ENCODE peak calls at places on chromosomes 11 and 22, in five cellular contexts. One of them, this sample, is unnamed.
A peak's percentile ranks its signal among the peaks of the same experiment; 100 is the strongest.

GRCh38 chr11:80593981-80594380 is 1153.2 kb upstream of the TENM4 start:
- DNase-seq in OCI-LY7: no peak
- DNase-seq in K562: no peak
- DNase-seq in neuronal stem cell: no peak
- DNase-seq in keratinocyte: peak; percentile 32
- DNase-seq in this sample: no peak

GRCh38 chr11:93477684-93478234 is 65.4 kb downstream of the SMCO4 start:
- DNase-seq in keratinocyte: no peak
- DNase-seq in K562: no peak
- DNase-seq in OCI-LY7: no peak
- DNase-seq in neuronal stem cell: peak; percentile 88
- DNase-seq in this sample: peak; percentile 85

GRCh38 chr11:113162590-113162961 is 151.8 kb upstream of the TTC12 start:
- DNase-seq in OCI-LY7: no peak
- DNase-seq in K562: no peak
- DNase-seq in keratinocyte: no peak
- DNase-seq in neuronal stem cell: no peak
- DNase-seq in this sample: no peak

GRCh38 chr22:48423481-48423901 is 1404.2 kb downstream of the BRD1 start:
- DNase-seq in neuronal stem cell: no peak
- DNase-seq in K562: no peak
- DNase-seq in keratinocyte: no peak
- DNase-seq in OCI-LY7: no peak
- DNase-seq in this sample: no peak

GRCh38 chr22:49727191-49727880 is 100.3 kb downstream of the BRD1 start:
- DNase-seq in keratinocyte: no peak
- DNase-seq in OCI-LY7: no peak
- DNase-seq in neuronal stem cell: no peak
- DNase-seq in K562: no peak
- DNase-seq in this sample: no peak

GRCh38 chr22:50530280-50530856 is 556 bp upstream of the TYMP start:
- DNase-seq in OCI-LY7: peak; percentile 78
- DNase-seq in neuronal stem cell: no peak
- DNase-seq in keratinocyte: no peak
- DNase-seq in K562: no peak
- DNase-seq in this sample: peak; percentile 52

GRCh38 chr11:68525930-68526329 is 65.4 kb downstream of the PPP6R3 start:
- DNase-seq in keratinocyte: no peak
- DNase-seq in K562: no peak
- DNase-seq in OCI-LY7: no peak
- DNase-seq in neuronal stem cell: no peak
- DNase-seq in this sample: no peak

GRCh38 chr11:122264121-122264520 is 148.1 kb upstream of the BLID start:
- DNase-seq in OCI-LY7: no peak
- DNase-seq in K562: no peak
- DNase-seq in keratinocyte: no peak
- DNase-seq in neuronal stem cell: no peak
- DNase-seq in this sample: no peak

GRCh38 chr11:125886997-125887372 is 483 bp upstream of the HYLS1 start:
- DNase-seq in keratinocyte: no peak
- DNase-seq in K562: no peak
- DNase-seq in neuronal stem cell: no peak
- DNase-seq in OCI-LY7: peak; percentile 75
- DNase-seq in this sample: no peak

GRCh38 chr22:46622081-46622521 is 1.9 kb downstream of the GRAMD4 start:
- DNase-seq in OCI-LY7: no peak
- DNase-seq in keratinocyte: no peak
- DNase-seq in K562: no peak
- DNase-seq in neuronal stem cell: no peak
- DNase-seq in this sample: no peak

GRCh38 chr11:46122955-46123354 is 1.7 kb upstream of the PHF21A start:
- DNase-seq in keratinocyte: no peak
- DNase-seq in OCI-LY7: no peak
- DNase-seq in neuronal stem cell: no peak
- DNase-seq in K562: no peak
- DNase-seq in this sample: no peak

GRCh38 chr11:123062892-123063395 is 1.0 kb upstream of the HSPA8 start:
- DNase-seq in OCI-LY7: peak; percentile 66
- DNase-seq in K562: no peak
- DNase-seq in keratinocyte: no peak
- DNase-seq in neuronal stem cell: no peak
- DNase-seq in this sample: no peak

GRCh38 chr11:10287140-10287539 is 6.9 kb downstream of the SBF2 start:
- DNase-seq in keratinocyte: no peak
- DNase-seq in neuronal stem cell: no peak
- DNase-seq in OCI-LY7: no peak
- DNase-seq in K562: no peak
- DNase-seq in this sample: no peak

GRCh38 chr11:68212421-68213134 is 518 bp downstream of the KMT5B start:
- DNase-seq in keratinocyte: no peak
- DNase-seq in OCI-LY7: peak; percentile 80
- DNase-seq in K562: peak; percentile 87
- DNase-seq in neuronal stem cell: peak; percentile 74
- DNase-seq in this sample: peak; percentile 94

GRCh38 chr11:128508785-128509518 is 78.4 kb downstream of the ETS1 start:
- DNase-seq in OCI-LY7: no peak
- DNase-seq in keratinocyte: no peak
- DNase-seq in K562: no peak
- DNase-seq in neuronal stem cell: no peak
- DNase-seq in this sample: no peak

GRCh38 chr22:44337658-44338004 is 24.9 kb upstream of the SHISAL1 start:
- DNase-seq in K562: peak; percentile 27
- DNase-seq in OCI-LY7: no peak
- DNase-seq in neuronal stem cell: no peak
- DNase-seq in keratinocyte: no peak
- DNase-seq in this sample: peak; percentile 48

GRCh38 chr11:126646701-126647209 is 291.3 kb downstream of the ST3GAL4 start:
- DNase-seq in OCI-LY7: no peak
- DNase-seq in K562: no peak
- DNase-seq in keratinocyte: peak; percentile 79
- DNase-seq in neuronal stem cell: no peak
- DNase-seq in this sample: no peak

GRCh38 chr22:22770280-22770871 is 117.2 kb upstream of the IGLL5 start:
- DNase-seq in K562: peak; percentile 97
- DNase-seq in OCI-LY7: peak; percentile 59
- DNase-seq in neuronal stem cell: peak; percentile 39
- DNase-seq in keratinocyte: no peak
- DNase-seq in this sample: peak; percentile 68

GRCh38 chr11:103894673-103895072 is 141.8 kb upstream of the DDI1 start:
- DNase-seq in keratinocyte: no peak
- DNase-seq in K562: no peak
- DNase-seq in neuronal stem cell: no peak
- DNase-seq in OCI-LY7: no peak
- DNase-seq in this sample: no peak

GRCh38 chr11:34192481-34193401 is 87.3 kb downstream of the NAT10 start:
- DNase-seq in OCI-LY7: no peak
- DNase-seq in K562: no peak
- DNase-seq in neuronal stem cell: no peak
- DNase-seq in keratinocyte: peak; percentile 93
- DNase-seq in this sample: peak; percentile 13

GRCh38 chr22:19571995-19572394 is 47.8 kb upstream of the CLDN5 start:
- DNase-seq in keratinocyte: no peak
- DNase-seq in OCI-LY7: no peak
- DNase-seq in K562: peak; percentile 28
- DNase-seq in neuronal stem cell: no peak
- DNase-seq in this sample: no peak
- H2AFZ ChIP-seq in keratinocyte: no peak overlapping the region
- H2AFZ ChIP-seq in OCI-LY7: no peak overlapping the region
- H2AFZ ChIP-seq in K562: no peak overlapping the region
- H2AFZ ChIP-seq in neuronal stem cell: no peak overlapping the region
- H2AFZ ChIP-seq in this sample: no peak overlapping the region

DNA sequence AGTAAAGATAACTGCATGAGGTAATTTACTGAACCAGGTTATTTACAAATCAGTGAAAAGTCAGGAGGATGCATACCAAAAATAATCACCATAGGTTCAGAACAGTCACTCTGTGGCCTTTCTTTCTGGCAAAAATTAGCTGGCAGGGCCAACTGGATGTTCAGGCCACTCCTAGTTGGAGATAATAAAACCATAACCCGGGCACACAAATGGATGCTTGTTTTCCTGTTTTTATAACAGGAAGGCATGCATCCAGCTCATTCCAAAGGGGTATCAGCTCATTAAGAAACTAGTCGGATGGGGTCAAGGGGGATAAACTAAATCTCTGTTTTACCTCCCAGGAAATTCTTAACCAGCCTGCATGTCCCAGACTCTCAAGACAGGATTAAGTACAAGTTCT is 80.9 kb downstream of the FBXO7 start:
- DNase-seq in neuronal stem cell: no peak
- DNase-seq in keratinocyte: no peak
- DNase-seq in K562: no peak
- DNase-seq in OCI-LY7: no peak
- DNase-seq in this sample: no peak
- H2AFZ ChIP-seq in neuronal stem cell: no peak overlapping the region
- H2AFZ ChIP-seq in keratinocyte: no peak overlapping the region
- H2AFZ ChIP-seq in K562: no peak overlapping the region
- H2AFZ ChIP-seq in OCI-LY7: no peak overlapping the region
- H2AFZ ChIP-seq in this sample: no peak overlapping the region

GRCh38 chr11:8267831-8268529 is 4.3 kb upstream of the LMO1 start:
- DNase-seq in K562: no peak
- DNase-seq in keratinocyte: no peak
- DNase-seq in OCI-LY7: no peak
- DNase-seq in neuronal stem cell: no peak
- DNase-seq in this sample: peak; percentile 68
- H2AFZ ChIP-seq in K562: no peak overlapping the region
- H2AFZ ChIP-seq in keratinocyte: peak overlapping the region; percentile 63
- H2AFZ ChIP-seq in OCI-LY7: no peak overlapping the region
- H2AFZ ChIP-seq in neuronal stem cell: peak overlapping the region; percentile 92
- H2AFZ ChIP-seq in this sample: peak overlapping the region; percentile 68

GRCh38 chr22:19578180-19579004 is 54.2 kb upstream of the CLDN5 start:
- DNase-seq in keratinocyte: no peak
- DNase-seq in OCI-LY7: no peak
- DNase-seq in K562: peak; percentile 80
- DNase-seq in neuronal stem cell: no peak
- DNase-seq in this sample: no peak

GRCh38 chr22:19582033-19582693 is 58.0 kb upstream of the CLDN5 start:
- DNase-seq in OCI-LY7: no peak
- DNase-seq in K562: peak; percentile 36
- DNase-seq in neuronal stem cell: no peak
- DNase-seq in keratinocyte: no peak
- DNase-seq in this sample: no peak

GRCh38 chr22:19580291-19580890 is 56.2 kb upstream of the CLDN5 start:
- DNase-seq in K562: no peak
- DNase-seq in OCI-LY7: no peak
- DNase-seq in neuronal stem cell: no peak
- DNase-seq in keratinocyte: no peak
- DNase-seq in this sample: no peak

GRCh38 chr22:19579113-19579811 is 55.1 kb upstream of the CLDN5 start:
- DNase-seq in keratinocyte: no peak
- DNase-seq in OCI-LY7: peak; percentile 14
- DNase-seq in K562: peak; percentile 46
- DNase-seq in neuronal stem cell: no peak
- DNase-seq in this sample: no peak

DNA sequence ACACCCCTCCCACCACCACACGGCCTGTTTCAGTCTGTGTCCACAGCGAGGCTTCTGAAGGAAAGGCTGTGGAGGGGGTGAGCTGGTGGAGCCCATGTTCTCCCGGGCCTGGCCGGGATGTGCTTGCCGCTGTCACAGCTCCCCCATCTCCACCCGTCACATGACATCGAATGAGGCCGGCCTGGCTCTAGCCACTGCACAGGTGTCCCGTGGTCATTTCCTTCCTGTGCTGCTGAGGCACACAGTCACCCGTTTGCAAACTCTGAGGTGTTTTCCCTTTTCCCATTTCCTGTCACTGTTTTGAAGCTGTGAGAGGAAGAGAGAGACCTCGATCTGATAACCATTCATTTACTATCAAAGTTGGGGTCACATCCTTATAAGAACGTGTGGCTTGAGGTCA is 55.7 kb upstream of the CLDN5 start:
- DNase-seq in keratinocyte: no peak
- DNase-seq in neuronal stem cell: no peak
- DNase-seq in OCI-LY7: peak; percentile 57
- DNase-seq in K562: peak; percentile 45
- DNase-seq in this sample: no peak
- H2AFZ ChIP-seq in keratinocyte: no peak overlapping the region
- H2AFZ ChIP-seq in neuronal stem cell: no peak overlapping the region
- H2AFZ ChIP-seq in OCI-LY7: peak overlapping the region; percentile 51
- H2AFZ ChIP-seq in K562: no peak overlapping the region
- H2AFZ ChIP-seq in this sample: no peak overlapping the region